ENCODE peak calls at places on chromosomes 1 and 21, in four cellular contexts. L is NCI-H1417, C is GM03348, Q is AG10803. U is an unnamed sample.

GRCh38 chr1:77976433-77977076 is 2.3 kb downstream of the FUBP1 start:
- DNase-seq in L (no peak), C (no peak), Q (no peak), U (no peak)

GRCh38 chr1:28197682-28198415 is 21.4 kb upstream of the PTAFR start:
- DNase-seq in L (no peak), C (no peak), Q (no peak), U (no peak)

GRCh38 chr1:110870721-110871388 is 2.1 kb upstream of the CD53 start:
- DNase-seq in L (no peak), C (no peak), Q (no peak), U (no peak)

GRCh38 chr1:184595609-184596008 is 159.0 kb downstream of the EDEM3 start:
- DNase-seq in L (no peak), C (peak), Q (peak), U (no peak)

GRCh38 chr1:179017383-179018326 is 8.0 kb upstream of the FAM20B start:
- DNase-seq in L (no peak), C (no peak), Q (peak), U (no peak)

GRCh38 chr1:54407957-54408700 is 1.9 kb upstream of the SSBP3 start:
- DNase-seq in L (peak), C (peak), Q (peak), U (no peak)

GRCh38 chr1:53172751-53173498 is 23.7 kb upstream of the CPT2 start:
- DNase-seq in L (peak), C (peak), Q (peak), U (no peak)

GRCh38 chr21:29382029-29382654 is 83.4 kb downstream of the BACH1 start:
- DNase-seq in L (no peak), C (peak), Q (peak), U (no peak)

GRCh38 chr1:114063544-114063943 is 84.3 kb downstream of the OLFML3 start:
- DNase-seq in L (no peak), C (no peak), Q (no peak), U (no peak)